ENCODE peak calls at places on chromosomes 2 and 18, in eight cellular contexts. E is psoas muscle; S is fibroblast of the aortic adventitia; D is lung; L is thoracic aorta; A is HepG2; H is lower lobe of right lung; O is CD8-positive, alpha-beta T cell. Q is an unnamed sample.

GRCh38 chr2:215744514-215744913 is 268.8 kb downstream of the MREG start:
- DNase-seq in S (no peak), H (no peak), L (no peak), D (no peak), O (no peak), A (no peak), E (no peak), Q (no peak)

GRCh38 chr2:40034198-40034597 is 255.1 kb upstream of the THUMPD2 start:
- DNase-seq in L (no peak), O (no peak), D (no peak), S (peak), A (no peak), H (no peak), E (no peak), Q (no peak)

GRCh38 chr2:151575338-151575737 is 158.9 kb downstream of the NEB start:
- DNase-seq in H (no peak), S (peak), O (no peak), D (no peak), E (no peak), L (no peak), A (no peak), Q (no peak)

GRCh38 chr2:191499874-191500565 is 177.9 kb upstream of the NABP1 start:
- DNase-seq in O (no peak), E (no peak), L (no peak), S (peak), H (no peak), A (no peak), D (no peak), Q (no peak)

GRCh38 chr2:135074216-135074615 is 22.1 kb downstream of the RAB3GAP1 start:
- DNase-seq in A (no peak), E (no peak), O (no peak), H (no peak), S (no peak), L (no peak), D (no peak), Q (no peak)

GRCh38 chr2:240554767-240555493 is 2.9 kb downstream of the ANKMY1 start:
- DNase-seq in L (no peak), S (no peak), D (no peak), H (peak), E (no peak), A (no peak), O (no peak), Q (no peak)

GRCh38 chr18:54612237-54612636 is 21.2 kb downstream of the DYNAP start:
- DNase-seq in D (no peak), S (no peak), E (no peak), O (no peak), A (no peak), L (no peak), H (no peak), Q (no peak)

GRCh38 chr2:170244555-170244954 is 66.6 kb downstream of the MYO3B start:
- DNase-seq in D (no peak), H (no peak), L (no peak), E (no peak), A (no peak), S (no peak), O (no peak), Q (no peak)

GRCh38 chr2:187372213-187372612 is 75.8 kb downstream of the CALCRL start:
- DNase-seq in E (no peak), D (no peak), H (no peak), A (no peak), L (no peak), S (peak), O (no peak), Q (no peak)

GRCh38 chr2:172404824-172405223 is 22.6 kb upstream of the ITGA6 start:
- DNase-seq in O (no peak), E (no peak), H (no peak), S (peak), D (no peak), A (no peak), L (no peak), Q (no peak)

GRCh38 chr2:19881866-19882265 is 19.9 kb downstream of the TTC32 start:
- DNase-seq in L (no peak), O (no peak), E (no peak), H (no peak), S (no peak), A (no peak), D (peak), Q (peak)

GRCh38 chr2:96271995-96272394 is 6.0 kb downstream of the CIAO1 start:
- DNase-seq in E (no peak), S (no peak), H (no peak), D (no peak), A (no peak), O (no peak), L (no peak), Q (no peak)

GRCh38 chr2:130835766-130836015 is 1.0 kb upstream of the ARHGEF4 start:
- DNase-seq in L (no peak), H (no peak), S (no peak), O (no peak), A (no peak), E (no peak), D (no peak), Q (no peak)

GRCh38 chr2:174992886-174993285 is 12.3 kb downstream of the CHN1 start:
- DNase-seq in H (no peak), S (no peak), L (no peak), A (no peak), O (no peak), E (no peak), D (no peak), Q (no peak)

GRCh38 chr2:46031124-46031523 is 266.1 kb upstream of the EPAS1 start:
- DNase-seq in D (no peak), L (no peak), A (no peak), E (no peak), S (no peak), H (no peak), O (no peak), Q (no peak)

GRCh38 chr2:46026431-46026830 is 270.8 kb upstream of the EPAS1 start:
- DNase-seq in S (no peak), L (no peak), A (no peak), H (no peak), D (no peak), O (no peak), E (no peak), Q (no peak)

GRCh38 chr2:46030330-46030729 is 266.9 kb upstream of the EPAS1 start:
- DNase-seq in O (no peak), A (no peak), E (no peak), D (no peak), S (no peak), H (no peak), L (no peak), Q (no peak)

GRCh38 chr2:46032161-46032813 is 264.9 kb upstream of the EPAS1 start:
- DNase-seq in D (no peak), S (no peak), E (no peak), A (no peak), O (no peak), L (no peak), H (no peak), Q (no peak)

DNA sequence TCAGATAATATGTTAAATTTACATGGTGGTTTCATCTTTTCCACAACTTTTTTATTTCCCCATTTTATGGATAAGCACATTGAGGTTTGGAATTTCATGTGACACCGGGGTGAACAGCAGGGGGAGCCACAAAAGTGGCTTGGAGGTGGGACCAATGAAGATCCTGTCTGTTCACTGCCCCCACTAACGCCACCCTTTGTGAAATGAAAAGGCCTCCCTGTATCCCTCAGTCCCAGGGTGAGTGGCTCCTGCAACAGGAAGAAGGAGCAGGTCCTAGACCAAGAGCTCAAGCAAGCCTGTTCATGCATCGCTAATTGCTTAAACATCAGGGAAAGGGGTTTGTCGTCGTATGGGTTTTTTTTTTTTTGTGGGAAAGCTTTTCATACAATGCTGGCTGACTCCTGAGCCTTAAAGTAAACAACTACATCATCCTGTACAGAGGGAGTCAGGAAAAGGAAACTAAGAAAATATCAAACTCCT is 267.8 kb upstream of the EPAS1 start:
- DNase-seq in H (no peak), L (no peak), D (no peak), E (no peak), O (no peak), A (peak), S (peak), Q (no peak)
- TF ChIP-seq CTCF in H (peak), L (no peak), D (no peak), E (no peak), O (no peak), A (peak), S (no peak), Q (peak)

GRCh38 chr2:237694423-237695194 is 67.2 kb downstream of the LRRFIP1 start:
- DNase-seq in E (no peak), O (no peak), D (no peak), A (no peak), L (no peak), H (peak), S (no peak), Q (no peak)

GRCh38 chr2:237692601-237693079 is 65.3 kb downstream of the LRRFIP1 start:
- DNase-seq in S (no peak), E (no peak), D (peak), A (no peak), H (peak), O (no peak), L (no peak), Q (no peak)

GRCh38 chr2:237691908-237692600 is 64.7 kb downstream of the LRRFIP1 start:
- DNase-seq in A (peak), O (peak), L (peak), E (peak), D (peak), S (peak), H (peak), Q (peak)

GRCh38 chr2:237695201-237695780 is 67.9 kb downstream of the LRRFIP1 start:
- DNase-seq in L (no peak), H (no peak), E (no peak), A (no peak), D (no peak), S (peak), O (no peak), Q (no peak)

DNA sequence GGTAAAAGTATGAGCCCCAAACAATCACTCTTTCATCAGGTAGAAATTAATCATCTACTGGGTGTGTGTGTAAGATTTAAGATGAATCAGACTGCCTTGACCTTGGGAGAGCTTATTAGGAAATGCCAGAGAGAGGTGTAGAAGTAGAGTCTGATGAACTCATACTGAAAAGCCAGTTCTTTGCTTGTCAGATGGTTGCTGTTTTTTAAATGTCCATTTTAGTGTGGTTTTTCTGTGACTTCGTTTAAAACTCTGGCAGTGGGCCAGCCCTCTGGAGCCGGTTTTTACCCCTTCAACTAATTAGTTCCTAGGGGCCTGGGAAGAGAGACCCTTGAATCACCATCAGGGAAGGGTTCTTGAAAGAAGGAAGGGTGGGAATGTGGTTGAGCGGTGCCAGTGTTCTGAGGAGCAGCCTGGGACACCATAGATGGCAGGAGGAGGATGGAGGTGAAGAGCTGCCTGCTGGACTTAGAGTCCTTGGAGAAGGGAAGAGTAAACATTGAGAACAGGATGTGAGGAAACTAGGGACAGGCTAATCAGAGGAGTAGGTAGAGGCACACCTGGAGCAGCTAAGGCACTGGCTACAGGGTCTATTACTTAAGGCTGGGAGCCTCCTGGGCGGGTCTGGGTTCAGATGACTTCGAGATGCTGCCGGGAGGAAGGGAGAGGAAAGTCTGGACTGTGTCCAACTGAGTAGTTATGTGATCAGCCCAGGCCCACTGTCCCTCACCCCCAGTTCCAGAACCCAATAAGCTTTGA is 66.1 kb downstream of the LRRFIP1 start:
- DNase-seq in D (no peak), E (no peak), A (peak), O (no peak), H (no peak), S (peak), L (no peak), Q (no peak)
- TF ChIP-seq CTCF in D (no peak), E (no peak), A (no peak), O (no peak), H (no peak), S (no peak), L (no peak), Q (no peak)

DNA sequence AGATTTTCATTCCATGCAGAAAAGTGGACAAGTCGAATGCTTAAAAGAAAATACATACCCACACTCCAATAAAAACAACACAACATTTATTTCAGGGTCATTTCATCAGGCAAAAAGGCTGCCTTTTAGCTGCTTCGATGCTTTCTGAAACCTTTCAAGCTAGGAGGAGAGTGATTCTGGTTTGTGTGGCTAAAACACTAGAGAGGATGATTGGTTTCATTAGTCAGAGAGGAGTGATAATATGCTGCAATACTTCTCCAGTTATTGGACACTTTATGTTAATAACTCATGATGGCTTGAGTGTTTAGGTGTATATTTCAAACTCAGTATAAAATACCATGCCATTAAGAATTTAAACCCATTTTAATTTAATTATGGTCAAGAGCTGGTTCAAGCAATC is 614.0 kb downstream of the SLC4A3 start:
- DNase-seq in O (no peak), D (no peak), L (no peak), E (no peak), A (no peak), S (peak), H (no peak), Q (no peak)
- TF ChIP-seq CTCF in O (no peak), D (no peak), L (no peak), E (no peak), A (no peak), S (no peak), H (no peak), Q (no peak)

GRCh38 chr2:200735061-200735460 is 76.6 kb upstream of the BZW1 start:
- DNase-seq in D (no peak), S (no peak), O (no peak), E (no peak), A (no peak), L (no peak), H (no peak), Q (peak)

GRCh38 chr2:200728630-200729029 is 83.1 kb upstream of the BZW1 start:
- DNase-seq in A (no peak), O (no peak), D (peak), E (no peak), L (no peak), H (no peak), S (peak), Q (no peak)

GRCh38 chr2:200733713-200734198 is 78.0 kb upstream of the BZW1 start:
- DNase-seq in H (no peak), S (no peak), A (no peak), L (no peak), E (no peak), D (no peak), O (no peak), Q (peak)

GRCh38 chr2:200730302-200730701 is 81.4 kb upstream of the BZW1 start:
- DNase-seq in D (no peak), E (no peak), S (no peak), A (no peak), O (no peak), H (no peak), L (no peak), Q (no peak)

DNA sequence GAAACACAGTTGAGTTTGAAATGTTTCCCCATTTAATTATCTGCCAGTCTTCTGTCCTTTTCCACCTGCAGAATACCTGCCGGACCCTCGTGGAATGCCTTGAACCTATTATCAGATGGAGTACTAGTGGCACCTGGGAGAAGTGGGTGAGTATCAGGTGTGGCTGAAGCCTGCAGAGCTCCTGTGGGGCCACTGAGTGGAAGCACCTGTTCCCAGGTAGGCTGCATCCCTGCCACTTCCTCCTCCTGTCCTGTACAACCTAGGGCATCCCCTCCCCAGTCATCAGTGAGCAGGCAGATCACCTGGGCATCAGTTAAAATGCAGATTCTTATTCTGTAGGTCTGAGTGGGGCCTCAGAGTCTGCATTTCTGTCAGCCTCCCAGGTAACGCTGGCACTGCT is 80.8 kb upstream of the BZW1 start:
- DNase-seq in O (no peak), A (no peak), S (no peak), H (no peak), E (no peak), D (no peak), L (no peak), Q (no peak)
- TF ChIP-seq CTCF in O (no peak), A (no peak), S (no peak), H (no peak), E (no peak), D (no peak), L (no peak), Q (no peak)

GRCh38 chr2:207528980-207529329 is 807 bp upstream of the CREB1 start:
- DNase-seq in H (no peak), D (no peak), A (peak), L (no peak), E (peak), S (peak), O (peak), Q (no peak)
- TF ChIP-seq CTCF in H (no peak), D (no peak), A (no peak), L (no peak), E (no peak), S (peak), O (peak), Q (no peak)

DNA sequence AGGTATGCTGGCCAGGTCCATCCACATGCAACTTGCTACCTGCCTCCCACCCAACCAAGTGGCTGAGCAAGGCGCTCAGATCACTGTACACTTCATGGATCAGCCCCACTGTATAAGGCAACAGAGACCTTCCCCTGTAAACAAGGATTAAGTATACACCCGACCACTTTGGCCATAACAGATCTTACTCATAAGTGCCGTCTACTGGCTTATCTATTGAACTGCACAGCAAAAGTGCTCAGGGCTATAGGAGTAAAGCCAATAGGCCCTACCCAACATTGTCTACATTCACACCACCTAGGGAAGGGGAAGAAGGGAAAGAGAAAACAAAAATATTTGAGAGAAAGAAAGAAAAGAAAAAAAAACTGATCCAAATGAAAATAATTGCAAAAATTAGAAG is 663.9 kb upstream of the LRRTM1 start:
- DNase-seq in A (no peak), H (no peak), L (no peak), S (no peak), E (no peak), D (no peak), O (no peak), Q (no peak)
- TF ChIP-seq CTCF in A (no peak), H (no peak), L (no peak), S (no peak), E (no peak), D (no peak), O (no peak), Q (no peak)

DNA sequence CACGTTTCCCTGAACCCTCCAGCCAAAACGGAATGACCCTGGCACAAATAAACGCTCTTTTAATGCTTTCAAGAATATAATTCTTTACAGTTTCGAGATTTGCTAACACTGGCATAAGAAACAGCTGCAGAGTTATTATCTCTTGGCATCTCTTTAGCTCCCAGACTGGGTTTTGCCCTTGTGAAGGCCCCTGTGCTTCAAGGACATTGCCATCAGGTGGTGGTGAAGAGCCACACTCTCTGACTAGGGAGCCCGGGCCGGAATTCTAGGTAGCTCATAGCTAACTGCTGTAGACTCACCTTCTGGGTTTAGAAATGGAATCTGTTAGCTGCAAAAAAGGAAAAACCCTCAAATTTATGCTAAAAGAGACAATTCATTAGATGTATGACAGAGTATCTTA is 13.3 kb upstream of the GALNT14 start:
- DNase-seq in D (no peak), L (no peak), A (no peak), O (no peak), H (no peak), E (no peak), S (no peak), Q (no peak)
- TF ChIP-seq CTCF in D (no peak), L (no peak), A (peak), O (no peak), H (no peak), E (no peak), S (peak), Q (no peak)

DNA sequence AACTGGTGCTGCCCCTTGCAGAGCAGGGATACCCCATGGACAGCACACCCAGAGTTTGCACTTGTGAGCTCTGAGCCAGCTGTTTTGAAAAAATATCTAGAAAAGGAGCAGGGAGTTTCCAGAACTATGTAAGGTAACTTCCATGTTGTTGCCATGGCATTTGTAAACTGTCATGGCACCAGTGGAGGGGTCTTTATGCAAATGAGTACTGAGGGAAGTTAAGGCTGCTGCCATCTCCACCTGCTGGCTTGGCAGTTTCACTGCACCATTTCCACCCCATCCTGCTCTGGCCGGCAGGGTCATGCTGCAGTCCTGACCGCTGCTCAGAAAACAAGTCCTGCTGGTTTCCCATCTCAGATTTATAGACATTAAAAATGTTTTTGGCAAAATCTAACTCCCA is 52.3 kb upstream of the SNTG2 start:
- DNase-seq in H (no peak), E (no peak), O (no peak), S (no peak), A (peak), L (no peak), D (peak), Q (peak)
- TF ChIP-seq CTCF in H (no peak), E (no peak), O (no peak), S (no peak), A (peak), L (no peak), D (no peak), Q (peak)

Q was measured in osteocyte.